ENCODE peak calls at places on chromosomes 4 and X, in four cellular contexts. O is foreskin fibroblast, Q is tibial artery, J is fibroblast of the aortic adventitia. H is an unnamed sample.

GRCh38 chrX:9130031-9130430 is 96.1 kb upstream of the FAM9B start:
- DNase-seq in Q (no peak), O (no peak), J (no peak), H (no peak)

GRCh38 chrX:46618947-46619346 is 45.4 kb downstream of the CHST7 start:
- DNase-seq in Q (no peak), O (no peak), J (no peak), H (no peak)

GRCh38 chr4:74618166-74618565 is 173.2 kb downstream of the AREG start:
- DNase-seq in J (no peak), Q (no peak), O (no peak), H (no peak)

GRCh38 chr4:173489514-173489913 is 40.5 kb downstream of the HAND2 start:
- DNase-seq in J (peak), Q (no peak), O (peak), H (peak)

GRCh38 chrX:48917139-48917980 is 1.5 kb downstream of the PIM2 start:
- DNase-seq in J (peak), O (peak), Q (peak), H (peak)

GRCh38 chrX:63350551-63350950 is 581 bp downstream of the SPIN4 start:
- DNase-seq in Q (no peak), O (peak), J (peak), H (no peak)

GRCh38 chr4:85776579-85776978 is 301.6 kb downstream of the ARHGAP24 start:
- DNase-seq in O (peak), J (no peak), Q (no peak), H (no peak)

GRCh38 chr4:186727977-186728519 is 4.4 kb upstream of the FAT1 start:
- DNase-seq in J (no peak), O (peak), Q (no peak), H (peak)

GRCh38 chrX:30653415-30654131 is at the start of gene GK:
- DNase-seq in Q (no peak), J (peak), O (peak), H (no peak)

GRCh38 chr4:25863347-25863784 is 578 bp upstream of the SEL1L3 start:
- DNase-seq in Q (no peak), J (no peak), O (no peak), H (no peak)

GRCh38 chrX:119325456-119325855 is 73.7 kb upstream of the SLC25A43 start:
- DNase-seq in O (no peak), J (peak), Q (no peak), H (no peak)

GRCh38 chrX:122579521-122579920 is 604.6 kb upstream of the GRIA3 start:
- DNase-seq in O (peak), J (no peak), Q (no peak), H (peak)

GRCh38 chrX:71603618-71604017 is 14.7 kb downstream of the CXCR3 start:
- DNase-seq in Q (no peak), J (no peak), O (no peak), H (no peak)

GRCh38 chr4:100240008-100240407 is 49.7 kb upstream of the DDIT4L start:
- DNase-seq in Q (no peak), J (peak), O (no peak), H (peak)

GRCh38 chr4:32661229-32661628 is 1941.1 kb downstream of the PCDH7 start:
- DNase-seq in J (no peak), O (no peak), Q (no peak), H (no peak)

GRCh38 chr4:109067509-109068205 is 234.8 kb downstream of the COL25A1 start:
- DNase-seq in O (peak), J (peak), Q (peak), H (peak)

GRCh38 chr4:139242511-139243051 is 37.4 kb downstream of the MGARP start:
- DNase-seq in Q (no peak), O (peak), J (peak), H (peak)

GRCh38 chr4:87633239-87633638 is 16.8 kb upstream of the DMP1 start:
- DNase-seq in O (peak), Q (no peak), J (peak), H (peak)

GRCh38 chr4:10130190-10130888 is 13.7 kb upstream of the WDR1 start:
- DNase-seq in Q (no peak), J (no peak), O (no peak), H (no peak)

GRCh38 chr4:71189471-71189870 is 149.3 kb upstream of the SLC4A4 start:
- DNase-seq in Q (no peak), O (no peak), J (peak), H (peak)

GRCh38 chrX:102959471-102959870 is 22.4 kb downstream of the RAB40AL start:
- DNase-seq in J (peak), Q (no peak), O (peak), H (peak)

GRCh38 chr4:182548156-182548555 is 305.0 kb downstream of the TENM3 start:
- DNase-seq in J (no peak), O (peak), Q (no peak), H (no peak)

DNA sequence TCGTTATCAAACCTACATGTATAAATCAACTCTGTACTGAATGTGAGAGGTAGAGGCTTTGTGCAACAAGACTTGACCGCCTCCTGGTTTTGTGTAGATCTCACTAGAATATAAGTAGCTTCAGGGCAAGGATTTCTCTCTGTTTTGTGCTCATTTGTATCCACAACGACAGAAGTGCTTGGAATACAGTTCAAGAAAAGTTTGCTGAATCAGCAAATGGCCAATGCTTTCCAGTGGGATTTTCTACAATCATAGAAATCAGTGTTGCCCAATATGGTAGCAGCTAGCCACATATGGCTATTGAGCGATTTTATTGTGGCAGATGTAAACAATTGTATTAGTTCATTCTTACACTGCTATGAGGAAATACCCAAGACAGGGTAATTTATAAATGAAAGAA is 127.4 kb downstream of the VCX3A start:
- DNase-seq in Q (no peak), O (no peak), J (no peak), H (no peak)
- TF ChIP-seq CTCF in Q (no peak), O (no peak), J (no peak), H (no peak)

GRCh38 chr4:163525982-163526381 is 31.5 kb downstream of the TMA16 start:
- DNase-seq in J (no peak), Q (no peak), O (no peak), H (no peak)

GRCh38 chr4:163523791-163524365 is 29.4 kb downstream of the TMA16 start:
- DNase-seq in J (no peak), Q (no peak), O (no peak), H (no peak)

GRCh38 chr4:163528618-163529017 is 34.1 kb downstream of the TMA16 start:
- DNase-seq in O (no peak), J (no peak), Q (no peak), H (no peak)

DNA sequence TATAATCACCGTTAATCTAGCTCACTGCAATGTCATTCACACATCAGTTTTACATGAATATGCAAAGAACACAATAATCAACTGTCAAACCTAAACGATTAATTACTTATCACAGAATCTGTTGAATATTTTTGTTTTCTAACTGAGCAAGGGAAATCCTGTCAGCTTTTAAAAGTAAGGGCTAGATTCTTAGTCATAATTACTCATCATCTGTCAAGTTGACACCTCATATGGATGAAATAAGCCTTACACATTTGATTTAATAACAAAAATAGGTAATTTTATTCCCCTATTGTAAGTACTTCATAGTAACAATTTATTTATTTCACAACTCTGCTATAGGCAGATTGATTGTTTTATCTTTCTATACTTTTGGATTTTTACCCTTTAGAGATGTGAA is 32.7 kb downstream of the TMA16 start:
- DNase-seq in O (no peak), J (no peak), Q (no peak), H (no peak)
- H3K4me3 ChIP-seq in O (no peak), J (no peak), Q (no peak), H (no peak)

GRCh38 chr4:150960818-150961217 is 54.3 kb downstream of the LRBA start:
- DNase-seq in J (no peak), Q (no peak), O (peak), H (peak)
- TF ChIP-seq CTCF in J (peak), Q (no peak), O (peak), H (peak)

GRCh38 chr4:163193717-163194116 is 27.0 kb upstream of the NAF1 start:
- DNase-seq in Q (no peak), O (no peak), J (no peak), H (no peak)
- H3K4me3 ChIP-seq in Q (no peak), O (no peak), J (no peak), H (no peak)